ENCODE peak calls at places on chromosomes 1 and 21, in ten cellular contexts. Z, C, E, K, V, Y, O, X, J and A are unnamed samples.

GRCh38 chr1:27598902-27599528 is 4.9 kb downstream of the AHDC1 start:
- DNase-seq in Z (no peak), C (peak; percentile 91), E (peak; percentile 46), K (peak; percentile 65), V (peak; percentile 56), Y (no peak), O (peak; percentile 88), X (no peak), J (peak; percentile 86), A (no peak)

GRCh38 chr21:41852151-41852928 is 26.8 kb downstream of the PRDM15 start:
- DNase-seq in Z (no peak), C (no peak), E (no peak), K (no peak), V (no peak), Y (no peak), O (no peak), X (no peak), J (no peak), A (no peak)

GRCh38 chr21:44710294-44710665 is 1.1 kb downstream of the TSPEAR start:
- DNase-seq in Z (peak; percentile 93), C (no peak), E (no peak), K (no peak), V (no peak), Y (no peak), O (no peak), X (no peak), J (peak; percentile 7), A (no peak)

GRCh38 chr1:150925080-150925479 is 1.1 kb upstream of the SETDB1 start:
- DNase-seq in Z (no peak), C (no peak), E (no peak), K (no peak), V (no peak), Y (no peak), O (no peak), X (no peak), J (peak; percentile 23), A (no peak)

GRCh38 chr1:54977938-54978337 is 2.5 kb upstream of the TMEM61 start:
- DNase-seq in Z (no peak), C (no peak), E (no peak), K (no peak), V (no peak), Y (no peak), O (no peak), X (no peak), J (no peak), A (no peak)

GRCh38 chr1:45647248-45648021 is 23.6 kb upstream of the CCDC17 start:
- DNase-seq in Z (no peak), C (no peak), E (peak; percentile 15), K (no peak), V (no peak), Y (no peak), O (no peak), X (no peak), J (no peak), A (no peak)

GRCh38 chr1:42177551-42177981 is 13.0 kb upstream of the GUCA2A start:
- DNase-seq in Z (no peak), C (peak; percentile 69), E (no peak), K (no peak), V (no peak), Y (no peak), O (peak; percentile 87), X (no peak), J (peak; percentile 42), A (no peak)

GRCh38 chr1:224211262-224211962 is 28.4 kb downstream of the DEGS1 start:
- DNase-seq in Z (no peak), C (peak; percentile 78), E (peak; percentile 41), K (no peak), V (no peak), Y (no peak), O (peak; percentile 39), X (no peak), J (no peak), A (no peak)

GRCh38 chr1:197924516-197925123 is 7.4 kb downstream of the LHX9 start:
- DNase-seq in Z (no peak), C (peak; percentile 70), E (peak; percentile 62), K (no peak), V (no peak), Y (peak; percentile 47), O (peak; percentile 31), X (no peak), J (no peak), A (no peak)

GRCh38 chr1:180632326-180633088 is 685 bp downstream of the XPR1 start:
- DNase-seq in Z (no peak), C (peak; percentile 70), E (peak; percentile 74), K (peak; percentile 72), V (no peak), Y (no peak), O (no peak), X (no peak), J (peak; percentile 73), A (peak; percentile 62)

GRCh38 chr1:1306070-1306660 is 1.6 kb downstream of the ACAP3 start:
- DNase-seq in Z (no peak), C (peak; percentile 66), E (no peak), K (no peak), V (no peak), Y (no peak), O (no peak), X (no peak), J (no peak), A (no peak)

GRCh38 chr1:22365331-22366295 is 86.0 kb upstream of the ZBTB40 start:
- DNase-seq in Z (no peak), C (no peak), E (no peak), K (no peak), V (no peak), Y (no peak), O (no peak), X (no peak), J (no peak), A (no peak)

GRCh38 chr1:6445062-6445763 is 20.6 kb downstream of the ESPN start:
- DNase-seq in Z (no peak), C (peak; percentile 59), E (peak; percentile 66), K (peak; percentile 40), V (no peak), Y (no peak), O (no peak), X (no peak), J (no peak), A (no peak)

GRCh38 chr1:169062152-169062551 is 44.3 kb upstream of the ATP1B1 start:
- DNase-seq in Z (no peak), C (no peak), E (no peak), K (no peak), V (no peak), Y (no peak), O (no peak), X (no peak), J (no peak), A (no peak)

DNA sequence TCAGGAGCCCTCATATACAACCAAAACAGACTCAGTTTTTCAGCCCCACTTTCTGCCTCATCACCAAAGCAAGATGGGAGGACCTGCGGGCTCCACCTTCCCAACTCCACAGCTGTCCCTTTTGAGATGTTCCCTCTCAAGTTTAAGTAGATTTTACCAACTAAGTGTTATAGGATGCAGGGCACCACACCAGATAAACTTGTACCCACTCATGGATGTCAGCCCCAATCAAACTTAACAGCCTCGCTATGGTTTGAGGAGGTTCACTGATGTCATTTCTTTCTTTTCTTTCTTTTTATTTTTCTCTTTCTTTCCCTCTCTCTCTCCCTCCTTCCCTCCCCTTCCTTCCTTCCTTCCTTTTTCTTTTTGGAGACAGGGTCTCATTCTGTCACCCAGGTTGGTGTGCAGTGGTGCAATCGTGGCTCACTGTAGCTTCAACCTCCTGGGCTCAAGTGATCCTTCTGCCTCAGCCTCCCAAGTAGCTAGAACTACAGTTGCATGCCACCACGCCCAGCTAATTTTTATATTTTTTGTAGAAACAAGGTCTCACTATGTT is 13.4 kb downstream of the CD58 start:
- DNase-seq in Z (no peak), C (no peak), E (no peak), K (no peak), V (no peak), Y (no peak), O (no peak), X (no peak), J (no peak), A (no peak)
- H3K4me1 ChIP-seq in Z (peaks cover 17% of the 10 kb centered on the region), C (peaks cover 17% of the 10 kb centered on the region), E (peaks cover 3% of the 10 kb centered on the region), K (peaks cover 21% of the 10 kb centered on the region), V (no peaks in the 10 kb centered on the region), Y (no peaks in the 10 kb centered on the region), O (no peaks in the 10 kb centered on the region), X (peaks cover 1% of the 10 kb centered on the region), J (no peaks in the 10 kb centered on the region), A (peaks cover 76% of the 10 kb centered on the region)

DNA sequence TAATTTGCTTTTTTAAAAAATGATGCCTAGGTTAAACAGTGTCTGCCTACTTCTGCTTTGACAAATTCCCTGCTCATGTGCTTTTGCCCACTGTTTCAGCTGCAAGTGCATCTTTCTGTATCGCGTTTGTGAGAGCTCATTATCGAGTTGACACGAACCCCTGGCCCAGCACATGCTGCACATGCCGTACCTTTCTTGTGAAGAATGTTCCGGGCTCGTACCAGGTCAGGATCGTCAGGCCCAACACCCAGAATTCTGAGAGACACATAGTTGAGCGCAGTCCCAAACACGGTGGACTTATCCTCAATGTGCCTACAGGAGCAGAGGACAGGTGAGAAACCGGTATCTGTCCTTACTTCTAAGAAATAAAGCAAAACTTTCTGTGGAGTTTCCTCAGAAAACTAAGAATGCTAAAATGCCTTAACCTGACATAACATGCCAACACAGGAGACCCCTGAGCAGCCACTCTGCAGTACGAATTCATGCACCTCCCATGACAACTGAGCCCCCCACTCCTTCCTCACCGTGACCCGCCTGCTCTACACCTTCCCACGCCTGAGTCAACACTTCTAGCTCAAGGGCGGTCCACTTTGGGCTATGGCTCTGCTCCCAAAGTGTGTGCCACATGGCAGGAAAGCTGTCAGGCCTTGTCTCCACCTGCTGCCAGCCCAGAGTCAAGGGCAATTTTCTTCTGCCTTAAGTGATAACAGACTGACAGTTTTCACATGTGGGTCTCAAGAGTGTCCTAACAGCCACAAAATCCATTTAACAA is 6.7 kb downstream of the LSS start:
- DNase-seq in Z (no peak), C (no peak), E (no peak), K (no peak), V (no peak), Y (no peak), O (no peak), X (no peak), J (no peak), A (peak; percentile 46)
- H3K4me1 ChIP-seq in Z (peaks cover 7% of the 10 kb centered on the region), C (peaks cover 6% of the 10 kb centered on the region), E (peaks cover 8% of the 10 kb centered on the region), K (peaks cover 34% of the 10 kb centered on the region), V (peaks cover 11% of the 10 kb centered on the region), Y (peaks cover 9% of the 10 kb centered on the region), O (peaks cover 5% of the 10 kb centered on the region), X (peaks cover 3% of the 10 kb centered on the region), J (peaks cover 20% of the 10 kb centered on the region), A (peaks cover 66% of the 10 kb centered on the region)

GRCh38 chr1:56557746-56558145 is 21.6 kb downstream of the PLPP3 start:
- DNase-seq in Z (no peak), C (no peak), E (no peak), K (no peak), V (no peak), Y (no peak), O (no peak), X (no peak), J (no peak), A (no peak)
- H3K4me1 ChIP-seq in Z (peaks cover 97% of the 10 kb centered on the region), C (peaks cover 8% of the 10 kb centered on the region), E (peaks cover 3% of the 10 kb centered on the region), K (peaks cover 55% of the 10 kb centered on the region), V (peaks cover 5% of the 10 kb centered on the region), Y (peaks cover 5% of the 10 kb centered on the region), O (no peaks in the 10 kb centered on the region), X (peaks cover 6% of the 10 kb centered on the region), J (peaks cover 17% of the 10 kb centered on the region), A (peaks cover 96% of the 10 kb centered on the region)

DNA sequence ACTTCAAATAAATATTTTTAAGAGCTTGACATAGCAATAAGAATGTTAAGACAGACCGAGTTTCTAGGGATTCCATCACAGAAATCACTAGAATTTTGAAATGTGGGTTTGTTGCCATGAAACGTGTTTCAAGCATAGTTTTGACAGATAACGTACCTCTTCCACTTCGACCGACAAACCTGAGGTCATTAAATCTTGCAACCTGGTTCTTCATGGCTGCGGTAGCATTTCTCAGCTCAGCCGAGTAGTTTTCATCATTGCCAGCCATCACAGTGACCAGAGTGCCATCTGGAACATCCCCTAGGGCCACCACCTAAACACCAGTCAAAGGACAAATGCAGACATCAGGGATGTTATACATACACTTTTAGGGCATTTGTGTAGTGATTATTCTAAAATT is 168.7 kb downstream of the RUNX1 start:
- DNase-seq in Z (no peak), C (no peak), E (no peak), K (no peak), V (no peak), Y (no peak), O (no peak), X (no peak), J (no peak), A (no peak)
- H3K4me1 ChIP-seq in Z (peaks cover 54% of the 10 kb centered on the region), C (peaks cover 67% of the 10 kb centered on the region), E (no peaks in the 10 kb centered on the region), K (no peaks in the 10 kb centered on the region), V (no peaks in the 10 kb centered on the region), Y (no peaks in the 10 kb centered on the region), O (no peaks in the 10 kb centered on the region), X (no peaks in the 10 kb centered on the region), J (no peaks in the 10 kb centered on the region), A (no peaks in the 10 kb centered on the region)